ENCODE peak calls at places on chromosome 3, in ten cellular contexts. I is psoas muscle; W is left ventricle myocardium inferior; J is Peyer's patch; B is mammary epithelial cell; Q is gastrocnemius medialis; M is pancreas; R is CD8-positive, alpha-beta T cell; X is thoracic aorta; K is CD4-positive, CD25-positive, alpha-beta regulatory T cell. E is an unnamed sample. For H3K36me3 and H3K9me3, the result is how much of the 10 kb centered on the place peaks cover.

GRCh38 chr3:124391774-124392173 is 338.5 kb upstream of the UMPS start:
- DNase-seq in X (no peak), Q (no peak), I (no peak), K (no peak), R (no peak), J (no peak), M (no peak), B (no peak), W (no peak), E (no peak)

GRCh38 chr3:156488771-156489170 is 66.1 kb downstream of the SSR3 start:
- DNase-seq in I (no peak), W (no peak), B (no peak), M (no peak), Q (no peak), R (no peak), J (no peak), K (no peak), X (no peak), E (no peak)

GRCh38 chr3:177197934-177198484 is 727 bp upstream of the TBL1XR1 start:
- DNase-seq in I (no peak), Q (no peak), K (peak), J (no peak), X (no peak), W (no peak), M (no peak), B (no peak), R (no peak), E (no peak)

GRCh38 chr3:121951291-121951690 is 57.1 kb downstream of the SLC15A2 start:
- DNase-seq in R (no peak), Q (no peak), M (no peak), W (no peak), I (no peak), J (no peak), X (no peak), K (no peak), B (no peak), E (no peak)

GRCh38 chr3:120181632-120182031 is 87.4 kb upstream of the GSK3B start:
- DNase-seq in R (no peak), J (no peak), W (no peak), X (no peak), I (no peak), K (peak), B (peak), M (no peak), Q (no peak), E (no peak)

GRCh38 chr3:79953591-79954105 is 185.8 kb upstream of the ROBO1 start:
- DNase-seq in R (no peak), K (no peak), X (no peak), I (no peak), W (no peak), J (no peak), Q (no peak), B (no peak), M (no peak), E (no peak)

GRCh38 chr3:85790445-85791030 is 831.7 kb downstream of the CADM2 start:
- DNase-seq in I (no peak), Q (no peak), B (no peak), X (no peak), K (no peak), J (no peak), R (no peak), W (no peak), M (peak), E (no peak)

GRCh38 chr3:116302087-116302747 is 143.1 kb downstream of the LSAMP start:
- DNase-seq in I (no peak), B (no peak), J (no peak), M (no peak), X (no peak), W (no peak), Q (no peak), R (no peak), K (no peak), E (no peak)

GRCh38 chr3:167837430-167837829 is 101.9 kb downstream of the SERPINI1 start:
- DNase-seq in W (no peak), B (no peak), R (no peak), X (no peak), K (no peak), M (no peak), I (no peak), J (no peak), Q (no peak), E (no peak)

GRCh38 chr3:32901005-32901932 is 50.2 kb upstream of the CCR4 start:
- DNase-seq in W (no peak), X (no peak), R (no peak), K (no peak), M (no peak), J (no peak), Q (no peak), I (no peak), B (no peak), E (no peak)

GRCh38 chr3:175728566-175728965 is 869.4 kb downstream of the NAALADL2 start:
- DNase-seq in Q (no peak), J (no peak), X (no peak), I (no peak), R (no peak), W (no peak), K (no peak), B (no peak), M (no peak), E (no peak)

GRCh38 chr3:197545111-197545510 is 10.7 kb downstream of the BDH1 start:
- DNase-seq in W (no peak), M (no peak), J (no peak), Q (no peak), I (no peak), X (no peak), B (no peak), K (no peak), R (no peak), E (no peak)

GRCh38 chr3:55481918-55482495 is 5.1 kb downstream of the WNT5A start:
- DNase-seq in J (no peak), B (no peak), K (no peak), Q (no peak), X (no peak), I (peak), R (no peak), M (peak), W (no peak), E (no peak)

GRCh38 chr3:195931582-195932273 is 23.4 kb upstream of the TNK2 start:
- DNase-seq in B (no peak), Q (no peak), R (no peak), X (no peak), I (no peak), W (no peak), M (no peak), J (peak), K (no peak), E (no peak)

GRCh38 chr3:160885791-160886286 is 129.8 kb downstream of the PPM1L start:
- DNase-seq in J (peak), X (no peak), Q (peak), I (peak), R (no peak), B (no peak), M (peak), K (no peak), W (peak), E (peak)

GRCh38 chr3:58003093-58003492 is 5.1 kb upstream of the FLNB start:
- DNase-seq in K (no peak), B (no peak), M (no peak), R (no peak), X (no peak), W (no peak), I (no peak), Q (no peak), J (no peak), E (no peak)

GRCh38 chr3:48215466-48215865 is 7.8 kb upstream of the CAMP start:
- DNase-seq in I (peak), B (no peak), R (no peak), Q (peak), M (no peak), X (no peak), K (no peak), W (peak), J (no peak), E (no peak)

GRCh38 chr3:49841126-49841525 is 15.2 kb downstream of the TRAIP start:
- DNase-seq in M (no peak), K (peak), I (no peak), X (no peak), W (no peak), R (no peak), Q (no peak), J (peak), B (no peak), E (no peak)

GRCh38 chr3:121819236-121819635 is 15.6 kb downstream of the IQCB1 start:
- DNase-seq in W (no peak), M (no peak), X (no peak), J (no peak), B (no peak), Q (no peak), K (no peak), I (no peak), R (no peak), E (no peak)

GRCh38 chr3:42067324-42067723 is 23.8 kb upstream of the TRAK1 start:
- DNase-seq in M (no peak), I (no peak), W (no peak), B (no peak), Q (no peak), R (no peak), X (no peak), K (no peak), J (no peak), E (no peak)
- H3K4me3 ChIP-seq in M (no peak), I (peak), W (peak), B (no peak), Q (no peak), R (no peak), X (peak), K (no peak), J (no peak), E (no peak)

GRCh38 chr3:52551118-52551517 is 14.7 kb downstream of the UQCC5 start:
- DNase-seq in I (no peak), M (no peak), W (no peak), B (no peak), K (no peak), X (no peak), J (no peak), Q (no peak), R (no peak), E (no peak)

GRCh38 chr3:52546111-52546901 is 9.9 kb downstream of the UQCC5 start:
- DNase-seq in K (no peak), I (no peak), R (no peak), M (no peak), X (no peak), B (no peak), J (no peak), W (no peak), Q (no peak), E (no peak)

GRCh38 chr3:52552089-52552488 is 15.7 kb downstream of the UQCC5 start:
- DNase-seq in B (no peak), K (no peak), M (no peak), R (no peak), Q (no peak), X (no peak), J (no peak), W (no peak), I (no peak), E (no peak)

GRCh38 chr3:52544937-52545336 is 8.5 kb downstream of the UQCC5 start:
- DNase-seq in W (no peak), I (no peak), X (no peak), Q (no peak), K (no peak), M (no peak), J (no peak), B (no peak), R (no peak), E (no peak)

DNA sequence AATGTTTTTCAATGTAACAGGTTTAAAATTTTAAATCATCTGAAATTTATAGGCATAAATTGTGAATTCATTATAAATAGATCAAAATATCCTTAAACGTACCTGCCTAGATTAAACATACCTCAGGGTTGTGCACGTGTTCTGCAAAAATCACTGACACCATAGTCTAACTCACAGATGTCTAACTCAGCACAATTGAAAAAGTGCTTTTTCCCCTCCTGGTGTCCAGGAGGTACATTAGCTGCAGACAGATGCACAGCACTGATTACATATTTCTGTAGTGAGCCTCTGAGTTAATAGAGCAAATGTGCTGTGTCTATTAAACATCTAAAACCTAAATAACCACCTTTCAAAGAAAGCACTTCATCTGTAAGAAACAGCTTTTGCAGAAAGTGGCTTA is 10.7 kb downstream of the UQCC5 start:
- DNase-seq in B (no peak), R (no peak), J (no peak), I (no peak), M (no peak), X (no peak), K (no peak), Q (no peak), W (no peak), E (no peak)
- H3K36me3 ChIP-seq in B (under half), R (under half), J (under half), I (under half), M (under half), X (under half), K (half or more), Q (under half), W (half or more), E (under half)

DNA sequence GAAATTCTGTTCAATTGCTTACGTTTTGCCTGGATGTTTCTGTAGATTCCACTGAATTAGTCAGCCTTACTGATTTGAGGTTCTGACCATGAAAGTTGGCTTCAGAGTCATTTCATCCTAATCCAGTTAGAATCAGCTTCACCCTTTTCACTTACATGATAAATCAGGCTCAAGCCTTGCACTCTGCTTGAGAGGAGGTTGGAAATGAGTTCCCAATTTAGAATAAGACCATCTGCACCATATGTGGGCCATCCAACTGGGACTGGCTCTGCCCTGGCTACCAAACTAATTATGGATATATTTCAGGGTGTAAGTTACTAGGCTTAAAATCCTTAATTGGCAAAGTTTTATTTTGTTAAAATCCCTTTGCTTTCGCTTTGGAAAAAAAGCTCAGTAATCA is 255.7 kb downstream of the CHL1 start:
- DNase-seq in X (no peak), I (no peak), M (no peak), Q (no peak), B (no peak), K (no peak), R (no peak), J (no peak), W (no peak), E (no peak)
- H3K9me3 ChIP-seq in X (under half), I (under half), M (under half), Q (under half), B (under half), K (under half), R (under half), J (under half), W (under half), E (under half)

GRCh38 chr3:193814166-193814565 is 221.2 kb downstream of the OPA1 start:
- DNase-seq in X (no peak), B (no peak), J (no peak), Q (no peak), I (no peak), R (no peak), W (no peak), M (no peak), K (no peak), E (no peak)

GRCh38 chr3:193813506-193813850 is 220.5 kb downstream of the OPA1 start:
- DNase-seq in Q (no peak), I (no peak), R (no peak), X (no peak), W (no peak), K (no peak), M (no peak), B (no peak), J (no peak), E (no peak)

GRCh38 chr3:193812791-193813505 is 219.9 kb downstream of the OPA1 start:
- DNase-seq in W (no peak), R (no peak), K (no peak), J (no peak), X (no peak), M (no peak), Q (no peak), I (no peak), B (no peak), E (no peak)

GRCh38 chr3:193809106-193809505 is 216.1 kb downstream of the OPA1 start:
- DNase-seq in R (no peak), M (no peak), K (no peak), B (no peak), Q (no peak), X (no peak), J (no peak), W (no peak), I (no peak), E (no peak)

DNA sequence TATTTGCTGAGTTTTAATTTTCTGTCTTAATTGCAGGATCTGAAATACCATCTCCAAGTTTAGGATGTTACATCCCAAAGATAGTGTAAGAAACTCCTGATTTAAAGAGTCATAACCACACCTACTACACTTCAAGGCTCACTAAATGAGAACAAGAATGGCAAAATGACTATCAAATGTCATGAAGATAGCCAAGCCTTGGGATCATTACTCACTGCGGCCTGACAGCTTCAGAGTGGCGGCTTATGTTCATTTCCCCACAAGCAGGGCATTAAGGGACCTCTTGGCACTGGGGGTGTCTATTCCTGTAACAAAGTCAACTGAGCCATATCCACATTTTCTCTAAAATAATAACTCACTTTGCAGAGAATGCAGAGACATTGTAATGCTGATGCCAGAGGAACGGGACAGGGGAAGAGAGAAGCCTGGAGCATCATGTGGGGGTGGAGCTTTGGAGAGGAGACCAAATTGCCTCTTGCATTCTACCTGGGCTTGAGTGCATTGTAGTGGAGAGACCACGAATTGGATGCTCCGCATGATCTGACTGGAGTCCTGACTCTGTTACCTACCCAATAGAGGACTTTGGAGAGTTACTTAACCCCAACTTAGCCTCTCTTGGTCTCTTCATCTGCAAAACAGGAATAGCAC is 219.2 kb downstream of the OPA1 start:
- DNase-seq in X (no peak), R (no peak), I (no peak), K (no peak), W (no peak), B (no peak), Q (no peak), M (no peak), J (no peak), E (no peak)
- H3K4me3 ChIP-seq in X (no peak), R (no peak), I (no peak), K (no peak), W (no peak), B (no peak), Q (no peak), M (no peak), J (no peak), E (no peak)

E was measured in MG63.